ENCODE peak calls at places on chromosome 12, in six cellular contexts. One of them, this sample, is unnamed.

GRCh38 chr12:117468016-117468415 is 106.6 kb upstream of the NOS1 start:
- DNase-seq in gastrocnemius medialis: no peak
- DNase-seq in tibial artery: no peak
- DNase-seq in IMR-90: no peak
- DNase-seq in BJ: no peak
- DNase-seq in endothelial cell of umbilical vein: no peak
- DNase-seq in this sample: no peak

GRCh38 chr12:34388636-34389377 is 366.5 kb downstream of the ALG10 start:
- DNase-seq in gastrocnemius medialis: no peak
- DNase-seq in tibial artery: peak; percentile 33
- DNase-seq in IMR-90: no peak
- DNase-seq in BJ: no peak
- DNase-seq in endothelial cell of umbilical vein: no peak
- DNase-seq in this sample: no peak

GRCh38 chr12:47021298-47021697 is 58.1 kb upstream of the PCED1B start:
- DNase-seq in gastrocnemius medialis: no peak
- DNase-seq in tibial artery: no peak
- DNase-seq in IMR-90: peak; percentile 95
- DNase-seq in BJ: peak; percentile 62
- DNase-seq in endothelial cell of umbilical vein: peak; percentile 91
- DNase-seq in this sample: peak; percentile 90

GRCh38 chr12:22904485-22904884 is 279.5 kb downstream of the ETNK1 start:
- DNase-seq in gastrocnemius medialis: no peak
- DNase-seq in tibial artery: no peak
- DNase-seq in IMR-90: no peak
- DNase-seq in BJ: no peak
- DNase-seq in endothelial cell of umbilical vein: no peak
- DNase-seq in this sample: no peak

GRCh38 chr12:74365178-74365964 is 172.3 kb upstream of the ATXN7L3B start:
- DNase-seq in gastrocnemius medialis: no peak
- DNase-seq in tibial artery: no peak
- DNase-seq in IMR-90: peak; percentile 33
- DNase-seq in BJ: no peak
- DNase-seq in endothelial cell of umbilical vein: peak; percentile 57
- DNase-seq in this sample: peak; percentile 43

GRCh38 chr12:94174576-94174975 is 26.2 kb downstream of the PLXNC1 start:
- DNase-seq in gastrocnemius medialis: no peak
- DNase-seq in tibial artery: no peak
- DNase-seq in IMR-90: no peak
- DNase-seq in BJ: no peak
- DNase-seq in endothelial cell of umbilical vein: no peak
- DNase-seq in this sample: no peak

GRCh38 chr12:91381309-91381804 is 198.7 kb upstream of the DCN start:
- DNase-seq in gastrocnemius medialis: no peak
- DNase-seq in tibial artery: no peak
- DNase-seq in IMR-90: peak; percentile 86
- DNase-seq in BJ: peak; percentile 46
- DNase-seq in endothelial cell of umbilical vein: peak; percentile 95
- DNase-seq in this sample: peak; percentile 83

GRCh38 chr12:91974541-91974940 is 171.1 kb downstream of the BTG1 start:
- DNase-seq in gastrocnemius medialis: no peak
- DNase-seq in tibial artery: no peak
- DNase-seq in IMR-90: peak; percentile 86
- DNase-seq in BJ: no peak
- DNase-seq in endothelial cell of umbilical vein: no peak
- DNase-seq in this sample: no peak

GRCh38 chr12:127381043-127381668 is 885.8 kb upstream of the TMEM132C start:
- DNase-seq in gastrocnemius medialis: no peak
- DNase-seq in tibial artery: no peak
- DNase-seq in IMR-90: no peak
- DNase-seq in BJ: no peak
- DNase-seq in endothelial cell of umbilical vein: no peak
- DNase-seq in this sample: no peak

GRCh38 chr12:55724226-55724939 is 4.2 kb downstream of the RDH5 start:
- DNase-seq in gastrocnemius medialis: no peak
- DNase-seq in tibial artery: peak; percentile 87
- DNase-seq in IMR-90: peak; percentile 69
- DNase-seq in BJ: no peak
- DNase-seq in endothelial cell of umbilical vein: peak; percentile 62
- DNase-seq in this sample: peak; percentile 72

GRCh38 chr12:3753549-3754284 is 808 bp upstream of the CRACR2A start:
- DNase-seq in gastrocnemius medialis: no peak
- DNase-seq in tibial artery: no peak
- DNase-seq in IMR-90: no peak
- DNase-seq in BJ: no peak
- DNase-seq in endothelial cell of umbilical vein: no peak
- DNase-seq in this sample: no peak

GRCh38 chr12:49188205-49188915 is 520 bp downstream of the TUBA1A start:
- DNase-seq in gastrocnemius medialis: peak; percentile 49
- DNase-seq in tibial artery: peak; percentile 90
- DNase-seq in IMR-90: peak; percentile 42
- DNase-seq in BJ: no peak
- DNase-seq in endothelial cell of umbilical vein: peak; percentile 65
- DNase-seq in this sample: peak; percentile 52

GRCh38 chr12:18868673-18869072 is 130.8 kb downstream of the CAPZA3 start:
- DNase-seq in gastrocnemius medialis: no peak
- DNase-seq in tibial artery: no peak
- DNase-seq in IMR-90: peak; percentile 58
- DNase-seq in BJ: no peak
- DNase-seq in endothelial cell of umbilical vein: no peak
- DNase-seq in this sample: no peak

GRCh38 chr12:69880566-69880965 is 55.5 kb downstream of the MYRFL start:
- DNase-seq in gastrocnemius medialis: no peak
- DNase-seq in tibial artery: no peak
- DNase-seq in IMR-90: peak; percentile 38
- DNase-seq in BJ: no peak
- DNase-seq in endothelial cell of umbilical vein: peak; percentile 26
- DNase-seq in this sample: peak; percentile 6
- TF ChIP-seq CTCF in gastrocnemius medialis: no peak
- TF ChIP-seq CTCF in tibial artery: no peak
- TF ChIP-seq CTCF in IMR-90: peak; percentile 5
- TF ChIP-seq CTCF in BJ: peak; percentile 16
- TF ChIP-seq CTCF in endothelial cell of umbilical vein: no peak
- TF ChIP-seq CTCF in this sample: peak; percentile 46

GRCh38 chr12:101375573-101375972 is 32.0 kb downstream of the ARL1 start:
- DNase-seq in gastrocnemius medialis: no peak
- DNase-seq in tibial artery: no peak
- DNase-seq in IMR-90: no peak
- DNase-seq in BJ: no peak
- DNase-seq in endothelial cell of umbilical vein: no peak
- DNase-seq in this sample: no peak
- H3K36me3 ChIP-seq in gastrocnemius medialis: peaks cover 83% of the 10 kb centered on the region
- H3K36me3 ChIP-seq in tibial artery: peaks cover 94% of the 10 kb centered on the region
- H3K36me3 ChIP-seq in IMR-90: peaks cover 29% of the 10 kb centered on the region
- H3K36me3 ChIP-seq in BJ: peaks cover 12% of the 10 kb centered on the region
- H3K36me3 ChIP-seq in endothelial cell of umbilical vein: peaks cover 8% of the 10 kb centered on the region
- H3K36me3 ChIP-seq in this sample: peaks cover 24% of the 10 kb centered on the region

GRCh38 chr12:52442600-52443061 is 8.5 kb upstream of the KRT75 start:
- DNase-seq in gastrocnemius medialis: no peak
- DNase-seq in tibial artery: no peak
- DNase-seq in IMR-90: peak; percentile 74
- DNase-seq in BJ: no peak
- DNase-seq in endothelial cell of umbilical vein: no peak
- DNase-seq in this sample: peak; percentile 42
- TF ChIP-seq CTCF in gastrocnemius medialis: no peak
- TF ChIP-seq CTCF in tibial artery: no peak
- TF ChIP-seq CTCF in IMR-90: no peak
- TF ChIP-seq CTCF in BJ: peak; percentile 22
- TF ChIP-seq CTCF in endothelial cell of umbilical vein: no peak
- TF ChIP-seq CTCF in this sample: peak; percentile 51

GRCh38 chr12:95220726-95221125 is 3.1 kb downstream of the VEZT start:
- DNase-seq in gastrocnemius medialis: no peak
- DNase-seq in tibial artery: no peak
- DNase-seq in IMR-90: no peak
- DNase-seq in BJ: no peak
- DNase-seq in endothelial cell of umbilical vein: no peak
- DNase-seq in this sample: no peak

GRCh38 chr12:95217377-95218163 is at the start of the genes FGD6 and VEZT:
- DNase-seq in gastrocnemius medialis: peak; percentile 99
- DNase-seq in tibial artery: peak; percentile 100
- DNase-seq in IMR-90: peak; percentile 99
- DNase-seq in BJ: peak; percentile 98
- DNase-seq in endothelial cell of umbilical vein: peak; percentile 100
- DNase-seq in this sample: peak; percentile 99

GRCh38 chr12:95218164-95218851 is 701 bp downstream of the VEZT start:
- DNase-seq in gastrocnemius medialis: peak; percentile 57
- DNase-seq in tibial artery: no peak
- DNase-seq in IMR-90: peak; percentile 58
- DNase-seq in BJ: no peak
- DNase-seq in endothelial cell of umbilical vein: peak; percentile 81
- DNase-seq in this sample: peak; percentile 38

GRCh38 chr12:95218852-95219171 is 1.2 kb downstream of the VEZT start:
- DNase-seq in gastrocnemius medialis: no peak
- DNase-seq in tibial artery: no peak
- DNase-seq in IMR-90: no peak
- DNase-seq in BJ: no peak
- DNase-seq in endothelial cell of umbilical vein: no peak
- DNase-seq in this sample: no peak

DNA sequence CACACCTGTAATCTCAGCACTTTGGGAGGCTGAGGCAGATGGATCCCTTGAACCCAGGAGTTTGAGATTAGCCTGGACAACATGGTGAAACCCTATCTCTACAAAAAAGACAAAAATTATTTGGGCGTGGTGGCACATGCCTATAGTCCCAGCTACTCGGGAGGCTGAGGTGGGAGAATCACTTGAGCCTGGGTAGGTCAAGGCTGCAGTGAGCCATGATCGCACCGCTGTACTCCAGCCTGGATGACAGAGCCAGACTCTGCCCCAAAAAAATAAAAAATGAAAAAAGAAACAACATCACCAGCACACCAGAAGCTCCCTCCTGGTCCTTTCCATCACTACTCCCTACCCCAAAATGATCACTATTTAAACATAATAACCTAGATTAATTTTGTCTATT is 2.6 kb downstream of the VEZT start:
- DNase-seq in gastrocnemius medialis: no peak
- DNase-seq in tibial artery: no peak
- DNase-seq in IMR-90: no peak
- DNase-seq in BJ: no peak
- DNase-seq in endothelial cell of umbilical vein: no peak
- DNase-seq in this sample: no peak
- H3K36me3 ChIP-seq in gastrocnemius medialis: peaks cover 6% of the 10 kb centered on the region
- H3K36me3 ChIP-seq in tibial artery: peaks cover 3% of the 10 kb centered on the region
- H3K36me3 ChIP-seq in IMR-90: peaks cover 7% of the 10 kb centered on the region
- H3K36me3 ChIP-seq in BJ: no peaks in the 10 kb centered on the region
- H3K36me3 ChIP-seq in endothelial cell of umbilical vein: no peaks in the 10 kb centered on the region
- H3K36me3 ChIP-seq in this sample: no peaks in the 10 kb centered on the region

GRCh38 chr12:64352181-64352580 is 38.4 kb downstream of the C12orf56 start:
- DNase-seq in gastrocnemius medialis: no peak
- DNase-seq in tibial artery: no peak
- DNase-seq in IMR-90: no peak
- DNase-seq in BJ: no peak
- DNase-seq in endothelial cell of umbilical vein: no peak
- DNase-seq in this sample: no peak
- TF ChIP-seq CTCF in gastrocnemius medialis: no peak
- TF ChIP-seq CTCF in tibial artery: no peak
- TF ChIP-seq CTCF in IMR-90: no peak
- TF ChIP-seq CTCF in BJ: no peak
- TF ChIP-seq CTCF in endothelial cell of umbilical vein: no peak
- TF ChIP-seq CTCF in this sample: no peak

GRCh38 chr12:96265400-96265799 is 71.2 kb downstream of the ELK3 start:
- DNase-seq in gastrocnemius medialis: no peak
- DNase-seq in tibial artery: no peak
- DNase-seq in IMR-90: no peak
- DNase-seq in BJ: no peak
- DNase-seq in endothelial cell of umbilical vein: no peak
- DNase-seq in this sample: no peak
- H3K36me3 ChIP-seq in gastrocnemius medialis: peaks cover 11% of the 10 kb centered on the region
- H3K36me3 ChIP-seq in tibial artery: peaks cover 16% of the 10 kb centered on the region
- H3K36me3 ChIP-seq in IMR-90: peaks cover 33% of the 10 kb centered on the region
- H3K36me3 ChIP-seq in BJ: peaks cover 7% of the 10 kb centered on the region
- H3K36me3 ChIP-seq in endothelial cell of umbilical vein: peaks cover 29% of the 10 kb centered on the region
- H3K36me3 ChIP-seq in this sample: peaks cover 39% of the 10 kb centered on the region

GRCh38 chr12:98725481-98726247 is 80.6 kb downstream of the APAF1 start:
- DNase-seq in gastrocnemius medialis: no peak
- DNase-seq in tibial artery: no peak
- DNase-seq in IMR-90: peak; percentile 80
- DNase-seq in BJ: no peak
- DNase-seq in endothelial cell of umbilical vein: peak; percentile 51
- DNase-seq in this sample: peak; percentile 77
- TF ChIP-seq CTCF in gastrocnemius medialis: no peak
- TF ChIP-seq CTCF in tibial artery: peak; percentile 39
- TF ChIP-seq CTCF in IMR-90: peak; percentile 68
- TF ChIP-seq CTCF in BJ: peak; percentile 66
- TF ChIP-seq CTCF in endothelial cell of umbilical vein: peak; percentile 34
- TF ChIP-seq CTCF in this sample: peak; percentile 79

GRCh38 chr12:131865196-131865875 is 29.1 kb upstream of the ULK1 start:
- DNase-seq in gastrocnemius medialis: no peak
- DNase-seq in tibial artery: no peak
- DNase-seq in IMR-90: peak; percentile 30
- DNase-seq in BJ: no peak
- DNase-seq in endothelial cell of umbilical vein: no peak
- DNase-seq in this sample: peak; percentile 76
- H3K36me3 ChIP-seq in gastrocnemius medialis: no peaks in the 10 kb centered on the region
- H3K36me3 ChIP-seq in tibial artery: no peaks in the 10 kb centered on the region
- H3K36me3 ChIP-seq in IMR-90: no peaks in the 10 kb centered on the region
- H3K36me3 ChIP-seq in BJ: no peaks in the 10 kb centered on the region
- H3K36me3 ChIP-seq in endothelial cell of umbilical vein: no peaks in the 10 kb centered on the region
- H3K36me3 ChIP-seq in this sample: no peaks in the 10 kb centered on the region

GRCh38 chr12:84842406-84843013 is 70.1 kb downstream of the SLC6A15 start:
- DNase-seq in gastrocnemius medialis: no peak
- DNase-seq in tibial artery: no peak
- DNase-seq in IMR-90: peak; percentile 51
- DNase-seq in BJ: peak; percentile 15
- DNase-seq in endothelial cell of umbilical vein: peak; percentile 55
- DNase-seq in this sample: peak; percentile 66
- TF ChIP-seq CTCF in gastrocnemius medialis: no peak
- TF ChIP-seq CTCF in tibial artery: peak; percentile 45
- TF ChIP-seq CTCF in IMR-90: peak; percentile 69
- TF ChIP-seq CTCF in BJ: peak; percentile 72
- TF ChIP-seq CTCF in endothelial cell of umbilical vein: peak; percentile 45
- TF ChIP-seq CTCF in this sample: peak; percentile 56

GRCh38 chr12:99121476-99121965 is 476.4 kb downstream of the APAF1 start:
- DNase-seq in gastrocnemius medialis: no peak
- DNase-seq in tibial artery: no peak
- DNase-seq in IMR-90: no peak
- DNase-seq in BJ: no peak
- DNase-seq in endothelial cell of umbilical vein: no peak
- DNase-seq in this sample: no peak
- H3K36me3 ChIP-seq in gastrocnemius medialis: no peaks in the 10 kb centered on the region
- H3K36me3 ChIP-seq in tibial artery: no peaks in the 10 kb centered on the region
- H3K36me3 ChIP-seq in IMR-90: no peaks in the 10 kb centered on the region
- H3K36me3 ChIP-seq in BJ: no peaks in the 10 kb centered on the region
- H3K36me3 ChIP-seq in endothelial cell of umbilical vein: no peaks in the 10 kb centered on the region
- H3K36me3 ChIP-seq in this sample: no peaks in the 10 kb centered on the region

This sample was measured in brain microvascular endothelial cell.